ENCODE peak calls at places on chromosomes 5 and 9, in nine cellular contexts. G is tibial nerve, Q is stomach, F is suprapubic skin, V is GM12878, K is A549, W is SK-N-SH, B is HepG2, U is upper lobe of left lung. J is an unnamed sample.

GRCh38 chr5:173320259-173320658 is 8.0 kb downstream of the STC2 start:
- DNase-seq in G (no peak), Q (no peak), F (no peak), V (no peak), K (no peak), W (no peak), B (no peak), U (no peak), J (peak)

GRCh38 chr9:126626117-126627022 is 12.6 kb downstream of the LMX1B start:
- DNase-seq in G (no peak), Q (no peak), F (no peak), V (no peak), K (no peak), W (no peak), B (no peak), U (no peak), J (no peak)

GRCh38 chr5:173327084-173327947 is 898 bp downstream of the STC2 start:
- DNase-seq in G (no peak), Q (no peak), F (no peak), V (no peak), K (peak), W (peak), B (no peak), U (no peak), J (no peak)

GRCh38 chr5:177306674-177307543 is 3.3 kb downstream of the PRELID1 start:
- DNase-seq in G (no peak), Q (no peak), F (peak), V (no peak), K (no peak), W (no peak), B (no peak), U (peak), J (no peak)

GRCh38 chr9:95103385-95104087 is 214.0 kb downstream of the FANCC start:
- DNase-seq in G (no peak), Q (no peak), F (no peak), V (no peak), K (no peak), W (peak), B (peak), U (no peak), J (no peak)

GRCh38 chr5:2958976-2959375 is 207.5 kb upstream of the IRX2 start:
- DNase-seq in G (no peak), Q (no peak), F (no peak), V (no peak), K (no peak), W (no peak), B (no peak), U (no peak), J (no peak)

GRCh38 chr5:75331-76320 is 16.3 kb upstream of the PLEKHG4B start:
- DNase-seq in G (no peak), Q (no peak), F (no peak), V (no peak), K (no peak), W (no peak), B (no peak), U (no peak), J (no peak)

GRCh38 chr5:145244788-145245187 is 590.4 kb downstream of the PRELID2 start:
- DNase-seq in G (no peak), Q (no peak), F (no peak), V (no peak), K (no peak), W (no peak), B (no peak), U (no peak), J (no peak)

GRCh38 chr5:180097163-180097894 is 25.8 kb upstream of the RNF130 start:
- DNase-seq in G (no peak), Q (no peak), F (peak), V (no peak), K (no peak), W (no peak), B (no peak), U (no peak), J (no peak)

GRCh38 chr5:114418546-114419388 is 56.9 kb downstream of the KCNN2 start:
- DNase-seq in G (no peak), Q (no peak), F (no peak), V (peak), K (no peak), W (no peak), B (no peak), U (no peak), J (no peak)

GRCh38 chr5:42583322-42583721 is 160.1 kb downstream of the GHR start:
- DNase-seq in G (peak), Q (peak), F (no peak), V (peak), K (peak), W (peak), B (peak), U (peak), J (no peak)

GRCh38 chr9:85741112-85741874 is 461 bp downstream of the AGTPBP1 start:
- DNase-seq in G (no peak), Q (peak), F (peak), V (no peak), K (peak), W (peak), B (peak), U (peak), J (no peak)

GRCh38 chr5:137141779-137142178 is 357.3 kb downstream of the SPOCK1 start:
- DNase-seq in G (no peak), Q (no peak), F (no peak), V (no peak), K (no peak), W (no peak), B (no peak), U (no peak), J (no peak)

GRCh38 chr9:91163773-91164471 is 197.8 kb downstream of the AUH start:
- DNase-seq in G (no peak), Q (no peak), F (no peak), V (no peak), K (no peak), W (no peak), B (no peak), U (peak), J (no peak)

GRCh38 chr9:98796364-98797101 is at the start of gene ANKS6:
- DNase-seq in G (peak), Q (peak), F (no peak), V (no peak), K (peak), W (peak), B (peak), U (peak), J (peak)

GRCh38 chr5:150295172-150295611 is 5.6 kb upstream of the CAMK2A start:
- DNase-seq in G (no peak), Q (peak), F (no peak), V (no peak), K (no peak), W (no peak), B (peak), U (peak), J (no peak)

GRCh38 chr9:124137944-124138335 is 119.8 kb upstream of the NEK6 start:
- DNase-seq in G (no peak), Q (no peak), F (no peak), V (no peak), K (no peak), W (no peak), B (no peak), U (no peak), J (no peak)

GRCh38 chr9:129849901-129850300 is 14.6 kb downstream of the USP20 start:
- DNase-seq in G (no peak), Q (no peak), F (no peak), V (no peak), K (no peak), W (no peak), B (no peak), U (no peak), J (no peak)

GRCh38 chr9:18320046-18320445 is 153.9 kb upstream of the ADAMTSL1 start:
- DNase-seq in G (no peak), Q (no peak), F (no peak), V (no peak), K (no peak), W (no peak), B (no peak), U (no peak), J (no peak)

GRCh38 chr5:102850503-102850902 is 95.4 kb downstream of the PAM start:
- DNase-seq in G (no peak), Q (no peak), F (no peak), V (no peak), K (no peak), W (no peak), B (no peak), U (no peak), J (no peak)

GRCh38 chr9:120783611-120784047 is 9.6 kb downstream of the FBXW2 start:
- DNase-seq in G (no peak), Q (no peak), F (no peak), V (no peak), K (no peak), W (no peak), B (peak), U (no peak), J (no peak)

GRCh38 chr9:75588808-75589207 is 301.7 kb upstream of the PCSK5 start:
- DNase-seq in G (no peak), Q (no peak), F (no peak), V (no peak), K (no peak), W (peak), B (no peak), U (no peak), J (no peak)

GRCh38 chr5:147611483-147611882 is 101.6 kb upstream of the DPYSL3 start:
- DNase-seq in G (no peak), Q (no peak), F (no peak), V (no peak), K (no peak), W (no peak), B (no peak), U (no peak), J (no peak)

GRCh38 chr5:149271717-149272558 is at the start of gene AFAP1L1:
- DNase-seq in G (peak), Q (peak), F (peak), V (no peak), K (peak), W (peak), B (peak), U (peak), J (peak)

GRCh38 chr5:133792683-133793082 is 175.7 kb downstream of the C5orf15 start:
- DNase-seq in G (no peak), Q (no peak), F (no peak), V (no peak), K (no peak), W (no peak), B (no peak), U (no peak), J (no peak)

GRCh38 chr5:91361055-91361701 is 21.9 kb downstream of the ARRDC3 start:
- DNase-seq in G (no peak), Q (no peak), F (no peak), V (peak), K (no peak), W (no peak), B (no peak), U (no peak), J (no peak)

GRCh38 chr5:10317825-10318682 is 10.4 kb upstream of the CMBL start:
- DNase-seq in G (no peak), Q (no peak), F (no peak), V (peak), K (no peak), W (no peak), B (no peak), U (no peak), J (no peak)

GRCh38 chr9:133890583-133890982 is 101.5 kb downstream of the VAV2 start:
- DNase-seq in G (no peak), Q (no peak), F (no peak), V (no peak), K (no peak), W (no peak), B (no peak), U (no peak), J (no peak)

GRCh38 chr9:133893191-133893994 is 98.7 kb downstream of the VAV2 start:
- DNase-seq in G (no peak), Q (no peak), F (no peak), V (no peak), K (no peak), W (no peak), B (no peak), U (no peak), J (no peak)

GRCh38 chr9:133889498-133890301 is 102.4 kb downstream of the VAV2 start:
- DNase-seq in G (no peak), Q (no peak), F (no peak), V (no peak), K (peak), W (no peak), B (no peak), U (no peak), J (no peak)

GRCh38 chr9:133892193-133892920 is 99.8 kb downstream of the VAV2 start:
- DNase-seq in G (no peak), Q (no peak), F (no peak), V (no peak), K (no peak), W (no peak), B (peak), U (no peak), J (no peak)

DNA sequence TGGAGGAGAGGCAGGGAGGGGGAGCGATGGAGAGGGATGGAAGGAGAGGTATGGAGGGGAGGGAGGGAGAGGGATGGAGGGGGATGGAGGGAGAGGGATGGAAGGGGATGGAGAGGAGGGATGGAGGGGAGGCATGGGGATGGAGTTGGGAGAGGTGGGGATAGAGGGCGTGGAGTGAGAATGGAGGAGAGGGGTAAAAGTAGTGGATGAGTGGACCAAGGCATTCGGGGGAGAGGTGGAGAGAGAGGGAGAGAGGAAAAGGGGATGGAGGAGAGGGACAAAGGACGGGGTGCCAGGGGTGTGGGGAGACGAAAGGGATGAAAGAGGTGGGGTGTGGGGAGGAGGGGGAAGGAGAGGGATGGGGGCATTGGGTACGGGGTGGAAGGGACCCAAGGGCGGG is 100.4 kb downstream of the VAV2 start:
- DNase-seq in G (no peak), Q (no peak), F (no peak), V (no peak), K (no peak), W (no peak), B (no peak), U (no peak), J (no peak)
- H3K27ac ChIP-seq in G (no peak), Q (no peak), F (no peak), V (no peak), K (no peak), W (no peak), B (peak), U (no peak), J (no peak)

DNA sequence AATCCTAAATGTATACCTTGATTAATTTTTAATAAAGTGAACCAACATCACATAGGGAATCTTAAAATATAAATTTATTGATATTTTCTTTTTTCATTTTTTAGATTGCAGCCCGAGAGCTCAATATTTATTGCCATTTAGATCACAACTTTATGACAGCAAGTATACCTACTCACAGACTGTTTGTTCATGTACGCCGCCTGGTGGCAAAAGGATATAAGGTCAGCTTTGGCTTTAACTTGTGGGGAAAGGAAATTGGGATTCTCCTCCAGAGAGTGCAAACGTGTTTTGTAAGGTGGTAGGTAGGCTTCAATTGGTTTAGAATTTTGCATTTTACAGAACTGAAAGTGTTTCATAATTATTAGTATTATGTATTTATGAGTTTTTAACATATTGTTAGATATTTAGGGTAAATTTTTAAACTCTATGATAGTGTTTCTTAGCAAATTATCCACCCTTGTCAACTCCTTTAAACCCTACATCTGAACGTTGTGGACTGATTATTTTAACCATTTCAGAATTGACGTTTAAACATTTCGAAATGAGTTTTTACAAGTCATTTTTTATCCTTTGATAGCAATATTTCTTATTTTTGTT is 17.5 kb upstream of the DHFR start:
- DNase-seq in G (peak), Q (peak), F (peak), V (peak), K (peak), W (peak), B (peak), U (peak), J (peak)
- TF ChIP-seq EP300 in G (no peak), Q (no peak), F (no peak), V (no peak), K (no peak), W (no peak), B (no peak), U (no peak), J (no peak)

GRCh38 chr9:72304538-72304937 is 60.5 kb downstream of the ZFAND5 start:
- DNase-seq in G (no peak), Q (no peak), F (no peak), V (no peak), K (no peak), W (no peak), B (no peak), U (no peak), J (no peak)
- H3K27ac ChIP-seq in G (peak), Q (peak), F (peak), V (no peak), K (peak), W (peak), B (no peak), U (peak), J (peak)

GRCh38 chr5:120655828-120656435 is 191.8 kb downstream of the PRR16 start:
- DNase-seq in G (no peak), Q (peak), F (no peak), V (no peak), K (peak), W (no peak), B (peak), U (peak), J (no peak)
- TF ChIP-seq EP300 in G (no peak), Q (no peak), F (no peak), V (no peak), K (no peak), W (no peak), B (no peak), U (no peak), J (no peak)

DNA sequence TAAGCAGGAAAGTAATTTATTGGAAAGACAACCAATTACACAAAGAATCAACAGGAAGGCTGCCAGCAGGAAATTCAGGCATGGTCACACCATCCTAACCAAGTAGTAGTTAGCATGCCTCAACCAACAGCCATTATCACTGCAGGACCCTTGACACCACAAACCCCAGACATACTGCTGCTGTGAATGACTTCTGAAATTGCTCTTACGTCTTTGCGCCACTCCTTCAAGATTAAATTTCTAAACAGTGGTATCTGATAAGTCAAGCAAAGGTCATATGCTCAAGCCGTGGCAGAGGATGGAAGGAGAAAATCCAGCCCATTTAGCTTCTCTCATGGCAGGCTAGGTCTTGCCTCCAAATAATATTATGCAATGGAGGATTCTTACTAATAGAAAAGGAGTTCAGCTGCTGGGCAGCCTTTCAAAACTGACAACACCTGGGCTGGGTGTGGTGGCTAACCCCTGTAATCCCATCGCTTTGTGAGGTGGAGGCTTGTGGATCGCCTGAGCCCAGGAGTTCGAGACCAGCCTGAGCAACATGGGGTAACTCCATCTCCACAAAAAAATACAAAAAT is 5.0 kb upstream of the PTGER4 start:
- DNase-seq in G (no peak), Q (no peak), F (no peak), V (no peak), K (no peak), W (no peak), B (no peak), U (no peak), J (no peak)
- H3K27ac ChIP-seq in G (no peak), Q (peak), F (no peak), V (no peak), K (no peak), W (no peak), B (no peak), U (no peak), J (no peak)

DNA sequence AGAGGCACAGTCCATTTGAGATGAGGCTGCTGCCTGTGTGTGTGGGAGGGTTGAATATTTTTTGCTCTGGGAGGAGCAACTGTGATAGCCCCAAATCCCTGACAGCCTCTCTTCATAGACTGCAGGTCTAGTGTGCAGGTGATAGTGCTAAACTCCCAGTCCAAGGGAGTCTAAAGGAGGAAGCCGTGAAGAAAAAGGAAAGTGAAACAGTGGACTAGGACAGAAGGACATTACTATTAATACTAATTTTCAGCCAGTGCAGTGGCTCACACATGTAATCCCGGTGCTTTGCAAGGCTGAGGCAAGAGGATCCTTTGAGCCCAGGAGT is 295.0 kb downstream of the PDE4D start:
- DNase-seq in G (no peak), Q (no peak), F (no peak), V (no peak), K (no peak), W (no peak), B (no peak), U (no peak), J (no peak)
- TF ChIP-seq EP300 in G (no peak), Q (no peak), F (no peak), V (no peak), K (no peak), W (no peak), B (no peak), U (no peak), J (no peak)

GRCh38 chr9:135552698-135553161 is 6.8 kb downstream of the OBP2A start:
- DNase-seq in G (no peak), Q (no peak), F (no peak), V (no peak), K (no peak), W (no peak), B (no peak), U (no peak), J (no peak)

GRCh38 chr9:135551031-135551430 is 5.1 kb downstream of the OBP2A start:
- DNase-seq in G (no peak), Q (no peak), F (peak), V (no peak), K (no peak), W (no peak), B (no peak), U (no peak), J (no peak)

GRCh38 chr9:135550344-135550918 is 4.5 kb downstream of the OBP2A start:
- DNase-seq in G (no peak), Q (no peak), F (peak), V (no peak), K (no peak), W (no peak), B (no peak), U (no peak), J (no peak)

GRCh38 chr9:135551456-135551855 is 5.5 kb downstream of the OBP2A start:
- DNase-seq in G (no peak), Q (no peak), F (peak), V (no peak), K (no peak), W (no peak), B (no peak), U (no peak), J (no peak)

DNA sequence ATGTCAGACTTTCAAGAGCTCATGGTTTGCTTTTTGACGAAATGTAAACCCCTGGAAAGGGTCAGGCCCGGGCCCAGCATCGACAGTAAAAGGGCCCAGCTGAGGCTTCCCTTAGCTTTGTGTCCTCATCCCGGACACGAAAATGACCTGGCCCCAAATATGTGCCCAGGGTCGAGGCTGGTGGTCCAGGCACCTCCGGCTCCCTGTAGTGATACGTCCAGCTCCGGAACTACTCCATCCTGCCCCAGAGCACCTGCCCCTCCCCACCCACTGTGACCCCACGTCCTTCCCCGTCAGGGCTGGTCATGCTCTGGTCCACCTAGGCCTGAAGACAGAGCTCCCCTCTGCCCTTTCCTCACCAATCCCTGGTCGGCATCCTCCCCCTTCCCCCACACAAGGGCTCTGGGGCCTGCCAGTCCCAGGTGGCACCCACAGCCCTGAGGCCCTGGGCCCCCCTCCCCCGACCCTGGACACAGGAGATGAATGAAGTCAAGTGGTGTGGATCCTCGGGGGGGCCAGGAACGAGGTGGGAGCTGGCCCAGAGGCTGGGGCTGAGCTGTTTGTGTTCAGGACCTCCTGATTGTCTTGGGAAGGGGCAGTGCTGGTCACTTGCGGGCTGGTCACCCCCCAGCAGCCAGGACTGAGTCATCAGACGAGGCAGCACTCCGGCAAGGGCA is 6.2 kb downstream of the OBP2A start:
- DNase-seq in G (no peak), Q (no peak), F (peak), V (no peak), K (no peak), W (no peak), B (no peak), U (no peak), J (no peak)
- H3K27ac ChIP-seq in G (no peak), Q (no peak), F (no peak), V (no peak), K (no peak), W (no peak), B (no peak), U (no peak), J (no peak)

GRCh38 chr5:95870105-95870672 is 47.7 kb upstream of the GLRX start:
- DNase-seq in G (no peak), Q (no peak), F (no peak), V (peak), K (no peak), W (no peak), B (peak), U (no peak), J (no peak)
- TF ChIP-seq EP300 in G (no peak), Q (no peak), F (no peak), V (no peak), K (no peak), W (no peak), B (no peak), U (no peak), J (no peak)

J was measured in ovary.